ENCODE peak calls at places on chromosome 6, in five cellular contexts. B is mesothelial cell of epicardium, R is WTC11, W is NB4, U is A549. N is an unnamed sample.

GRCh38 chr6:33694401-33694931 is 17.0 kb downstream of the UQCC2 start:
- DNase-seq in B (no peak), R (no peak), W (no peak), U (no peak), N (no peak)

GRCh38 chr6:49570474-49571079 is 20.1 kb downstream of the C6orf141 start:
- DNase-seq in B (no peak), R (no peak), W (no peak), U (no peak), N (no peak)

GRCh38 chr6:151191477-151191995 is 48.2 kb upstream of the AKAP12 start:
- DNase-seq in B (no peak), R (no peak), W (no peak), U (no peak), N (no peak)

GRCh38 chr6:143570147-143570853 is 58.8 kb upstream of the FUCA2 start:
- DNase-seq in B (no peak), R (no peak), W (no peak), U (no peak), N (no peak)

GRCh38 chr6:41957117-41957516 is 15.5 kb upstream of the CCND3 start:
- DNase-seq in B (no peak), R (no peak), W (no peak), U (no peak), N (no peak)

GRCh38 chr6:75418233-75418632 is 75.4 kb downstream of the FILIP1 start:
- DNase-seq in B (no peak), R (no peak), W (no peak), U (peak), N (no peak)

GRCh38 chr6:110550353-110550752 is 73.9 kb upstream of the SLC22A16 start:
- DNase-seq in B (no peak), R (no peak), W (no peak), U (no peak), N (no peak)

GRCh38 chr6:169643521-169643920 is 58.3 kb downstream of the WDR27 start:
- DNase-seq in B (no peak), R (no peak), W (no peak), U (no peak), N (no peak)

GRCh38 chr6:27383011-27383410 is 5.5 kb upstream of the ZNF391 start:
- DNase-seq in B (no peak), R (no peak), W (no peak), U (no peak), N (no peak)

GRCh38 chr6:73608761-73609160 is 45.0 kb downstream of the SLC17A5 start:
- DNase-seq in B (no peak), R (no peak), W (no peak), U (no peak), N (no peak)

GRCh38 chr6:34546551-34547321 is 9.4 kb downstream of the SPDEF start:
- DNase-seq in B (no peak), R (no peak), W (no peak), U (peak), N (no peak)

GRCh38 chr6:27617700-27618689 is 145.1 kb upstream of the ZNF184 start:
- DNase-seq in B (no peak), R (peak), W (peak), U (peak), N (peak)

GRCh38 chr6:30829016-30829415 is 55.3 kb upstream of the DDR1 start:
- DNase-seq in B (no peak), R (no peak), W (no peak), U (no peak), N (no peak)

GRCh38 chr6:21996425-21997207 is 300.2 kb downstream of the PRL start:
- DNase-seq in B (no peak), R (no peak), W (no peak), U (no peak), N (no peak)
- TF ChIP-seq CTCF in B (no peak), R (no peak), W (no peak), U (no peak), N (no peak)

GRCh38 chr6:38319259-38320255 is 320.2 kb downstream of the BTBD9 start:
- DNase-seq in B (no peak), R (peak), W (no peak), U (no peak), N (no peak)
- TF ChIP-seq CTCF in B (no peak), R (no peak), W (no peak), U (no peak), N (no peak)

DNA sequence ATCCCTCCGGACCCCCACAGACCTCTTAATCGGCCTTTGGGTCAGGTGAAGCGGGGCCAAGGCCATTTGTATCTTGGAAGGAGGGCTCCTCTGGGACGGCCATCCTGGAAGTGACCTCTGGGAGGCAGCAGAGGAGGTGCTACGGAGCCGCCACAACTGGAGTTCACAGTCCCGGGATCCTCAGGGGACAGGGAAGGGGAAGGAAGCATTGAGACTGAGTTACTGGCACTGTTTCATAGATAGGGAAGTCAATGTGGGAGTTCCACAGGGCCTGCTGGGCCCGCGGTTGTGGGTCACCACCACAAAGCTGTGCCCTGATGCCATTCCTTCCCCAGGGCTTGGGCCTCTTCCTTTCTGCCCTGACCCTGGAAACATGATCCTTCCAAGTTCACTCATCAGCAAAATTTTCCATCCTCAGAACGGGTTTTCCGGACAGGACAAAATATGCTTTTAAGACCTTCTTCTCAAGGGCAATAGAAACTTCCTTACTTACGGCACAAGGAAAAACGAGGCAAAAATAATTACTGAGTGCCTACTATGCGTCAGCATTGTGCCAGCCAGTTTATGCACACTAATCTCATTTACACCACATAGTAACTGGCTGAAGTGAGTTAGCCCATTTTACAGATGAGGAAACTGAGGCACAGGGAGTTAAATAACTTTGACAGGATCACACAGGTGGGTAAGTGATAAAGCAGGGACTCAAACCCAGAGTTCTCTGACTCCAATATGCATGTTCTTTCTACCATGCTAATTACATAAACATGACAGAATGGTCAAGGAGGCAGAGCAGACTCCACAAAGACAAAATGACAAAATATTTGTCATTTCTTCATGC is 143.8 kb downstream of the UNC5CL start:
- DNase-seq in B (peak), R (peak), W (peak), U (peak), N (peak)
- TF ChIP-seq CTCF in B (peak), R (peak), W (peak), U (peak), N (peak)

GRCh38 chr6:100461920-100462295 is 2.8 kb downstream of the SIM1 start:
- DNase-seq in B (no peak), R (no peak), W (no peak), U (no peak), N (no peak)

GRCh38 chr6:100459291-100459690 is 5.4 kb downstream of the SIM1 start:
- DNase-seq in B (no peak), R (no peak), W (no peak), U (no peak), N (no peak)

GRCh38 chr6:100461273-100461919 is 3.3 kb downstream of the SIM1 start:
- DNase-seq in B (no peak), R (peak), W (peak), U (peak), N (peak)

GRCh38 chr6:100462396-100462795 is 2.3 kb downstream of the SIM1 start:
- DNase-seq in B (no peak), R (no peak), W (no peak), U (no peak), N (no peak)

GRCh38 chr6:100460650-100461204 is 4.0 kb downstream of the SIM1 start:
- DNase-seq in B (no peak), R (peak), W (peak), U (peak), N (peak)
- TF ChIP-seq CTCF in B (peak), R (peak), W (peak), U (peak), N (peak)

GRCh38 chr6:158347335-158347734 is 35.1 kb downstream of the TULP4 start:
- DNase-seq in B (no peak), R (no peak), W (no peak), U (no peak), N (no peak)
- TF ChIP-seq CTCF in B (no peak), R (no peak), W (no peak), U (no peak), N (no peak)

DNA sequence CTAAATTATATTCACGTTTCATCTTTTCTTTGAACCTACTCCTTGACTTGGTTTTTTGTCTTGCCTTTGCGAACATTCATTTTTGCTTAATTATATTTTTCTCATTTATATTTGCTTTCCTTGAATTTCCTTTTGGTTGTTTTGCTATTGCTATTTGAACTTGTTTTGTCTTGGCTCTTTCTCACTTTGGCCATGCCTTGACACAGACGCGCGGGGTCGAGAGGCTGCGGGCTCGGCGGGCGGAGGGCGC is 7.1 kb upstream of the TMEM14A start:
- DNase-seq in B (no peak), R (no peak), W (no peak), U (no peak), N (no peak)
- TF ChIP-seq CTCF in B (no peak), R (no peak), W (no peak), U (no peak), N (no peak)

GRCh38 chr6:15644904-15645303 is 17.9 kb downstream of the DTNBP1 start:
- DNase-seq in B (no peak), R (no peak), W (no peak), U (no peak), N (no peak)

GRCh38 chr6:15638373-15638772 is 24.5 kb downstream of the DTNBP1 start:
- DNase-seq in B (no peak), R (no peak), W (no peak), U (no peak), N (no peak)

GRCh38 chr6:15643542-15643941 is 19.3 kb downstream of the DTNBP1 start:
- DNase-seq in B (no peak), R (no peak), W (no peak), U (no peak), N (no peak)

DNA sequence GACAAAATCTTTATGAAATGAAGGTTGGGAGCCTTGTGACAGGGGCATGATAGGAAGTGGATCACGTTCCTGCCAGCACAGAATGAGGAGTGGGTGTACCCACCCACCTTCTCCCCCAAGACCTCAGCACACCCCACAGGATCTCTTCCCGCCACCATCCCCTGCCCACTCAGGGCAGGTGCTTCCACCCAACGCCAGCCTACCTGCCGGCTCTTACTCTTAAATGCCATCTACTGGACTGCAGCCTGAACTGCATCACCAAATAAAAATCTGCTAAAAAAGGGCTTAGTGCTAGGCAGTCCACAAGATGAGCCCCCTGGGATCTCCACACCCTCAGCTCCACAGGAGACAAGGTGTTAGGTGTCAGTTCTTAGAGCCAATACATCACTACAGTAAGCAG is 20.6 kb downstream of the DTNBP1 start:
- DNase-seq in B (no peak), R (peak), W (peak), U (no peak), N (no peak)
- TF ChIP-seq CTCF in B (no peak), R (peak), W (peak), U (no peak), N (peak)

DNA sequence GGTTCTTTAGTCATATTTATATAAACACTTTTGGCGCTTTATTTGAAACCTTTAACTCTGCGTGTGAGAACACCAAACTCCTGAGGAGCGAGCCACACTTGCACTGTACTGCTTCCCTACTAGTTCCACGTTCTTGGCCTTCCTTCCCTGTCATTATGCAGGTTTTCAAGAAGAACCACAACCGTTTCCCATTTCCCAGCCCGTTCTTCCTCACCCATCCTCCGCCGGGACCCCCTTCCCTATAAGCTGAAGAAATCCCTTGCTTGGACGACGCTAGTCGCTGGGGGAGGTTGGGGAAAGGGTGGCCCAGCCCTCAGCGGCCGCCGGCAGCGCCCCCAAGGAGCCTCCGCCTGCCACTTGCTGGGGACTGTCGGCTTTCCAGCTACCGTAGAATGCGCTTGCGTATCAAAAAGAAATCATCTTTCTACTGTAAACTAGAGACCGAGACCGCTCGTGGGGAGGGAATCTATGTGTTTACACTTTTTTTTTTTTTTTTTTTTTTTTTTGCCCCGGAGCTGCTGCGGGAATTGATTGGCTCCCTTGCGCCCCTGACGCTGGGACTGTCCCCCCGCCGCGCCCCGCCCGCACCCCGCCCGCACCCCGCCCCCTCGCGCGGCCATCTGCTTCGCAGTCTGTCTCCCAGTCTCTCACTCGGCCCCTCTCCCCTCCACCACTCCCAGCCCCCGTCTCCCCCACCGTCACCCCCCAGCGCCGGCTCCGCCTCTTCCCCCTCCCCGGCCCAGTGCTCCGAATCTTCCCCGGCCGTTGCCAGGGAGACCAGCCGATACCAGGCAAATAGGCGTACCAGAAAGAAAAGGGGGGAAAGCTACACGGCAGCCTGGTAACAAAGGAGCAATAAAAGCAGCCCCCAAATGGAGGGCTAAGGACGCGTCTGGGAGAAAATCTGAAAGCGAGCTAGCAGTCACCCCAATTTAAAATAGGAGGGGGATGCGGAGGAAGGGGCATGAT is 2.3 kb upstream of the MARCKS start:
- DNase-seq in B (peak), R (peak), W (peak), U (peak), N (peak)
- TF ChIP-seq CTCF in B (no peak), R (no peak), W (no peak), U (peak), N (no peak)

GRCh38 chr6:3776881-3777507 is 25.5 kb upstream of the PXDC1 start:
- DNase-seq in B (no peak), R (no peak), W (peak), U (peak), N (peak)
- TF ChIP-seq CTCF in B (no peak), R (no peak), W (peak), U (no peak), N (no peak)